ENCODE peak calls at places on chromosomes 1 and 21, in ten cellular contexts. O is H7; R is AG09309; A is astrocyte of the spinal cord; B is CD8-positive, alpha-beta T cell; N is HepG2; H is OCI-LY7; D is cardiac fibroblast; L is NT2/D1; Q is MM.1S. S is an unnamed sample.

GRCh38 chr1:202890392-202890791 is 1.4 kb upstream of the RABIF start:
- DNase-seq in Q (no peak), H (no peak), A (no peak), D (no peak), N (no peak), R (no peak), O (no peak), B (no peak), L (no peak), S (no peak)

GRCh38 chr1:31593770-31594632 is 17.7 kb downstream of the TINAGL1 start:
- DNase-seq in Q (peak), N (peak), A (peak), H (peak), O (peak), R (no peak), B (peak), D (peak), L (peak), S (no peak)

GRCh38 chr1:183023146-183023600 is at the start of gene LAMC1:
- DNase-seq in A (peak), R (no peak), N (peak), B (no peak), Q (peak), D (peak), H (peak), O (peak), L (peak), S (no peak)

GRCh38 chr1:22262583-22262982 is 119.7 kb upstream of the WNT4 start:
- DNase-seq in N (no peak), L (no peak), O (peak), R (no peak), A (no peak), B (no peak), H (peak), D (no peak), Q (peak), S (no peak)

GRCh38 chr21:42745511-42746239 is 92.3 kb downstream of the PDE9A start:
- DNase-seq in H (no peak), D (no peak), R (no peak), B (no peak), O (no peak), Q (no peak), N (no peak), L (no peak), A (no peak), S (no peak)

GRCh38 chr21:42039911-42040351 is 29.8 kb upstream of the ZBTB21 start:
- DNase-seq in B (no peak), Q (no peak), R (no peak), N (no peak), H (no peak), A (no peak), O (peak), L (no peak), D (peak), S (peak)

GRCh38 chr21:33378081-33378480 is 25.1 kb upstream of the IFNGR2 start:
- DNase-seq in O (no peak), B (no peak), N (no peak), D (no peak), L (no peak), A (no peak), R (no peak), Q (no peak), H (no peak), S (no peak)

GRCh38 chr1:11518791-11519628 is 40.1 kb downstream of the DISP3 start:
- DNase-seq in N (no peak), L (no peak), A (no peak), B (no peak), D (no peak), H (no peak), O (peak), Q (no peak), R (no peak), S (no peak)

GRCh38 chr1:203184467-203184866 is 2.0 kb downstream of the CHI3L1 start:
- DNase-seq in L (no peak), B (no peak), R (no peak), D (no peak), O (no peak), A (no peak), N (no peak), Q (no peak), H (no peak), S (no peak)

GRCh38 chr1:224343679-224344078 is 13.0 kb upstream of the CNIH4 start:
- DNase-seq in R (no peak), B (no peak), O (no peak), Q (no peak), L (no peak), H (no peak), A (no peak), D (no peak), N (no peak), S (no peak)

GRCh38 chr1:205680073-205680851 is at the start of gene SLC45A3:
- DNase-seq in B (no peak), N (no peak), D (peak), A (no peak), O (peak), Q (peak), R (no peak), H (peak), L (no peak), S (no peak)

GRCh38 chr1:197140123-197140522 is 6.3 kb downstream of the ASPM start:
- DNase-seq in Q (no peak), R (no peak), O (no peak), H (no peak), N (no peak), L (no peak), D (peak), A (peak), B (no peak), S (no peak)

GRCh38 chr21:29309703-29310102 is 11.0 kb downstream of the BACH1 start:
- DNase-seq in O (no peak), D (no peak), L (no peak), A (no peak), Q (no peak), N (no peak), H (no peak), B (no peak), R (no peak), S (no peak)

GRCh38 chr1:34907487-34908090 is 21.9 kb downstream of the DLGAP3 start:
- DNase-seq in D (no peak), A (no peak), Q (no peak), L (no peak), R (no peak), O (peak), H (no peak), B (no peak), N (no peak), S (no peak)

GRCh38 chr1:31954607-31955283 is 16.6 kb upstream of the PTP4A2 start:
- DNase-seq in B (no peak), O (no peak), R (peak), D (peak), H (no peak), N (peak), Q (no peak), A (peak), L (no peak), S (peak)

GRCh38 chr1:6414443-6414844 is 5.3 kb downstream of the HES2 start:
- DNase-seq in N (peak), L (no peak), R (no peak), H (peak), D (peak), B (no peak), A (peak), Q (peak), O (peak), S (peak)

GRCh38 chr1:145990249-145991097 is 5.9 kb downstream of the TXNIP start:
- DNase-seq in D (peak), O (no peak), B (no peak), L (no peak), H (no peak), A (no peak), R (no peak), Q (no peak), N (peak), S (no peak)

GRCh38 chr1:116852910-116853309 is 56.8 kb upstream of the PTGFRN start:
- DNase-seq in A (peak), N (no peak), R (no peak), L (peak), Q (no peak), D (no peak), H (no peak), O (no peak), B (no peak), S (no peak)

GRCh38 chr21:38126677-38127271 is 130.0 kb upstream of the KCNJ15 start:
- DNase-seq in O (peak), A (peak), H (peak), L (peak), D (peak), Q (peak), N (peak), R (no peak), B (peak), S (no peak)

GRCh38 chr1:209585672-209586071 is 2.2 kb downstream of the CAMK1G start:
- DNase-seq in B (no peak), D (peak), H (no peak), R (no peak), L (no peak), O (peak), N (no peak), A (peak), Q (no peak), S (no peak)

GRCh38 chr1:77416692-77417450 is 135.1 kb downstream of the AK5 start:
- DNase-seq in Q (no peak), D (no peak), L (peak), A (no peak), H (peak), O (peak), R (no peak), B (no peak), N (peak), S (no peak)

GRCh38 chr1:165408518-165408917 is 36.4 kb downstream of the RXRG start:
- DNase-seq in N (peak), B (no peak), L (peak), D (peak), A (no peak), Q (peak), O (peak), R (no peak), H (no peak), S (peak)

GRCh38 chr1:27349784-27350672 is 8.2 kb downstream of the SYTL1 start:
- DNase-seq in B (no peak), R (no peak), L (no peak), A (peak), Q (peak), N (no peak), O (peak), H (no peak), D (peak), S (no peak)

GRCh38 chr1:71031426-71031825 is 16.2 kb downstream of the PTGER3 start:
- DNase-seq in N (no peak), Q (no peak), H (no peak), O (no peak), B (no peak), A (no peak), D (no peak), L (no peak), R (peak), S (no peak)

GRCh38 chr1:19081218-19081893 is 124.9 kb upstream of the IFFO2 start:
- DNase-seq in H (no peak), N (no peak), A (no peak), Q (no peak), D (peak), O (no peak), R (no peak), B (no peak), L (no peak), S (no peak)

GRCh38 chr1:44276006-44276405 is 62.7 kb downstream of the DMAP1 start:
- DNase-seq in H (peak), N (no peak), L (no peak), B (no peak), Q (no peak), O (no peak), D (peak), A (peak), R (no peak), S (no peak)

GRCh38 chr1:202283991-202284390 is 57.7 kb downstream of the UBE2T start:
- DNase-seq in B (no peak), N (no peak), D (peak), H (no peak), Q (no peak), R (peak), O (no peak), A (peak), L (no peak), S (no peak)

GRCh38 chr21:33374080-33374873 is 28.9 kb upstream of the IFNGR2 start:
- DNase-seq in Q (peak), L (peak), D (peak), H (peak), R (no peak), N (peak), A (peak), B (no peak), O (peak), S (peak)

GRCh38 chr1:199907361-199907760 is 120.1 kb upstream of the NR5A2 start:
- DNase-seq in O (no peak), H (no peak), A (no peak), L (no peak), R (no peak), N (no peak), D (no peak), Q (no peak), B (no peak), S (no peak)

GRCh38 chr21:36237441-36237840 is 80.8 kb downstream of the DOP1B start:
- DNase-seq in N (no peak), L (no peak), R (no peak), A (no peak), Q (no peak), O (no peak), B (no peak), H (no peak), D (no peak), S (no peak)

GRCh38 chr1:61181016-61181560 is 98.7 kb downstream of the NFIA start:
- DNase-seq in R (no peak), B (no peak), A (no peak), N (no peak), Q (no peak), H (no peak), D (no peak), O (no peak), L (no peak), S (no peak)

GRCh38 chr1:225999912-226000337 is 782 bp upstream of the SDE2 start:
- DNase-seq in L (no peak), D (peak), R (no peak), H (peak), B (no peak), Q (peak), N (peak), A (peak), O (no peak), S (no peak)

GRCh38 chr1:225995919-225996864 is 3.0 kb downstream of the SDE2 start:
- DNase-seq in R (no peak), O (no peak), N (no peak), B (no peak), A (no peak), D (no peak), Q (no peak), H (no peak), L (no peak), S (no peak)

GRCh38 chr1:225999227-225999911 is at the start of gene SDE2:
- DNase-seq in D (peak), R (peak), B (peak), O (peak), Q (peak), A (peak), H (peak), N (peak), L (peak), S (peak)

GRCh38 chr1:225998560-225999226 is 450 bp downstream of the SDE2 start:
- DNase-seq in Q (no peak), O (peak), B (no peak), L (no peak), R (no peak), H (no peak), D (peak), A (peak), N (peak), S (no peak)

DNA sequence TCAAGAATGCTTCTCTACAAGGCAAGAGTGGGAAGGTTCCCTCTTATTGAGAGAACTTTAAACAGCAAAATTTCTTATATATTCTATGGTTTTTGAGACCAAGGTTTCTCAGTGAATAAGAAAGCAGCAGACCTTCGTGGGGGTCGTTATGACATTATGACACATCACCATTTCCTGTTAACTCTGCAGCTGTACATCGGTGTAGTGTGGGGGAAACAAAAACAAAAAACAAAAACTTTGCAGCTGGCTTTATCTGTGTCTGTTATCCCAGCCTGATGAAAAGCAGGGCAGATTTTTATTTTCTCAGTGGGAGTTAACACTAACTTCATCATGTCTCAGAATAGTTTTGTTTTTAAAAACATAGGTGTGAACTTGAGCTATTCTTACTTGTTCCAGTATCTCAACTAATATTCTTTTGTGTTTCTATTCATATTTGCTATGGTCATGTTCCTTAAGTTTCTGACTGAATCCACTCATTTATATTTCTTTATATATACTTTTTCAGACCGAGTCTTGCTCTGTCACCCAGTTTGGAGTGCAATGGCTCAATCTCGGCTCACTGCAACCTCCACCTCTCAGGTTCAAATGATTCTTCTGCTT is 2.1 kb downstream of the SDE2 start:
- DNase-seq in D (peak), H (peak), R (no peak), B (no peak), A (peak), N (no peak), L (no peak), O (no peak), Q (peak), S (no peak)
- H3K4me3 ChIP-seq in D (peak), H (peak), R (no peak), B (no peak), A (no peak), N (no peak), L (no peak), O (no peak), Q (peak), S (peak)

GRCh38 chr1:83639785-83640184 is 359.1 kb downstream of the TTLL7 start:
- DNase-seq in Q (no peak), R (no peak), N (no peak), O (no peak), D (no peak), L (no peak), H (no peak), B (no peak), A (no peak), S (no peak)

GRCh38 chr1:83641206-83641658 is 357.7 kb downstream of the TTLL7 start:
- DNase-seq in H (no peak), D (peak), A (peak), B (no peak), N (no peak), R (no peak), Q (no peak), O (peak), L (peak), S (peak)

GRCh38 chr1:83637009-83637408 is 361.9 kb downstream of the TTLL7 start:
- DNase-seq in Q (no peak), L (no peak), O (no peak), A (no peak), B (no peak), R (no peak), N (no peak), H (no peak), D (no peak), S (no peak)

GRCh38 chr1:83637586-83637985 is 361.3 kb downstream of the TTLL7 start:
- DNase-seq in A (no peak), O (no peak), B (no peak), D (no peak), H (no peak), R (no peak), L (no peak), Q (no peak), N (no peak), S (no peak)

DNA sequence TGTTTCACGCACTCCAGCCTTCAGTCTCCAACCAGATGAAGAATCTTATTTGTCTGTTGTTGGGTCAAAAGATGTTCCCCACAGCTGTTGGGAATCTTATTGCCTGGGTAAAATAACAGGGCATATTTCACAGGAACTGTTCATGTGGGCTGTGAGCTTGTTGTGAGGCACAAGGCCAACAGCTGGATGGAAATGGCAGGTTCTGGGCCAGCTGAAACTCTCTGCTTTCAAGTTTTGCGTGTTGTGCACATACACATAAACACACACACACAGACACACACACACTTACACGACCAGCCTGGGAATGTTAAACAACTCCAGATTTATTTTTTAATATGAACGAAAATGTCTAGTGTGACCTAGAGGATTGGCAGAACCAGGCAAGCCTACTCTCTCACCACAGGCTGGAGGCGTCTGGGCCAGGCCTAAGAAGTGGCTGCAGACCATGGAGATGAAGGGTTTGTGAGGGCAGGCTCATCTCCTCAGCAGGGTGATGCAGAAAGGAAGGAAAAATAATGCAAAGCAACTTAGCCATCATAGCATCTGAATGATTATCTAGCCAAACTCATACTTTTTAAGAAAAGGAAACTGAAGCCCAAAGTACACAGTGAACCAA is 357.0 kb downstream of the TTLL7 start:
- DNase-seq in L (no peak), D (peak), Q (no peak), B (no peak), A (no peak), H (no peak), R (no peak), O (no peak), N (no peak), S (peak)
- H3K4me3 ChIP-seq in L (no peak), D (no peak), Q (no peak), B (no peak), A (no peak), H (no peak), R (no peak), O (no peak), N (no peak), S (no peak)

GRCh38 chr1:178543291-178543609 is 30.3 kb downstream of the TEX35 start:
- DNase-seq in R (no peak), N (no peak), H (peak), O (peak), D (no peak), Q (peak), B (no peak), L (no peak), A (no peak), S (no peak)
- H3K4me3 ChIP-seq in R (peak), N (peak), H (peak), O (peak), D (peak), Q (peak), B (peak), L (peak), A (peak), S (peak)

GRCh38 chr1:230002164-230002803 is 64.8 kb upstream of the GALNT2 start:
- DNase-seq in Q (no peak), B (no peak), R (no peak), O (no peak), A (no peak), H (no peak), D (peak), N (no peak), L (no peak), S (no peak)
- H3K4me3 ChIP-seq in Q (no peak), B (no peak), R (no peak), O (no peak), A (no peak), H (no peak), D (no peak), N (no peak), L (no peak), S (no peak)

GRCh38 chr1:218850367-218850766 is 323.3 kb upstream of the LYPLAL1 start:
- DNase-seq in R (no peak), Q (no peak), H (no peak), A (no peak), N (no peak), D (no peak), O (no peak), L (no peak), B (no peak), S (no peak)
- H3K4me3 ChIP-seq in R (no peak), Q (no peak), H (no peak), A (no peak), N (no peak), D (no peak), O (no peak), L (no peak), B (no peak), S (no peak)

DNA sequence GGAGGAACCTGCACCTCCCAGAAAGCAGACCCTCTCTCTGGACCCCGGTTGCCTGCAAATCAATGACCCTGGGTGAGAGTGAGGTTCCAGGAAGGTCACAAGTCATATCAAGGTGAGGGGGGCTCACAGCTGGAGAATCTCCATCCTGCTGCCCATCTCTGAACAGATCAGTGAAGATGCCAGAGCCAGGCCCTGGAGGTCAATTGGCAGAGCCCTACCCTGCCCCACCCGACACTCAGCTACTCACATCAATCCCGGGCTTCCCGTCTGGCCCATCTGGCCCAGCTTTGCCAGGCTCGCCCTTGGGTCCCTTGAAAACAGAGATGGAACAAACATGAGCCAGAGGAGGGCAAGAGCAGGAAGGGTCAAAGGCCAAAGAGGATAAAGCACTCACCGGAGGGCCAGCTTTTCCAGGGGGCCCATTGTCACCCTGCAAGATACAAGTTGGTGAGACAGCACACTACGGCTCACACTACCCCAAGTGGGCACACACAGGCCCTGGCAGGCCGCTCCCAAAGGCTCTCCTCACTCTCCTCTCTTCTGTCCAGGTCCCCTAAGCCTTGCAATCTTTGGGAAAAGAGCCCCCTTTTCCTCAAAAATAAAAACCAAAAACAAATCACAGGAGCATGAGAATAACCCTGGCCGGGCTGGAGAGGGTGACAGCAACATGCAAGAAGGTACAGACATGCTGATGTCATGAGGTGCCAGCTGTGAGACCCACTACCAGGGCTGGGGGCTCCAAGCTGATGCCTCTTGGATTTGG is 2.9 kb downstream of the COL9A2 start:
- DNase-seq in R (no peak), N (peak), Q (no peak), L (no peak), O (peak), H (peak), B (no peak), A (no peak), D (no peak), S (no peak)
- H3K4me3 ChIP-seq in R (no peak), N (peak), Q (no peak), L (peak), O (no peak), H (peak), B (no peak), A (no peak), D (no peak), S (no peak)

S was measured in HFF-Myc.